ENCODE peak calls at places on chromosomes 1 and 21, in eight cellular contexts. M is transverse colon; O is GM06990; Z is fibroblast of pulmonary artery; J is astrocyte of the spinal cord; S is sigmoid colon; X is MM.1S; U is CD4-positive, alpha-beta memory T cell. E is an unnamed sample.

GRCh38 chr1:35122311-35122710 is 43.1 kb downstream of the ZMYM1 start:
- DNase-seq in M (no peak), O (no peak), Z (no peak), J (no peak), S (no peak), X (no peak), U (no peak), E (no peak)

GRCh38 chr1:225897595-225898514 is 8.9 kb upstream of the LEFTY1 start:
- DNase-seq in M (peak), O (no peak), Z (no peak), J (no peak), S (no peak), X (peak), U (peak), E (no peak)

GRCh38 chr1:234670936-234671628 is 61.1 kb upstream of the IRF2BP2 start:
- DNase-seq in M (no peak), O (no peak), Z (no peak), J (no peak), S (no peak), X (no peak), U (no peak), E (no peak)

GRCh38 chr1:156167536-156167935 is 14.2 kb downstream of the SEMA4A start:
- DNase-seq in M (no peak), O (no peak), Z (peak), J (no peak), S (no peak), X (no peak), U (no peak), E (no peak)

GRCh38 chr1:234532511-234532922 is 53.5 kb upstream of the TARBP1 start:
- DNase-seq in M (peak), O (no peak), Z (no peak), J (no peak), S (peak), X (no peak), U (no peak), E (no peak)

GRCh38 chr1:30726254-30726653 is 2.9 kb upstream of the MATN1 start:
- DNase-seq in M (no peak), O (no peak), Z (no peak), J (no peak), S (no peak), X (no peak), U (no peak), E (no peak)

GRCh38 chr21:44571844-44572782 is 1.4 kb upstream of the KRTAP10-4 start:
- DNase-seq in M (no peak), O (no peak), Z (no peak), J (no peak), S (peak), X (no peak), U (no peak), E (no peak)

GRCh38 chr1:20485527-20486456 is at the start of gene CAMK2N1:
- DNase-seq in M (peak), O (no peak), Z (peak), J (peak), S (peak), X (no peak), U (peak), E (peak)

GRCh38 chr1:230548357-230548756 is 93.9 kb upstream of the COG2 start:
- DNase-seq in M (no peak), O (no peak), Z (no peak), J (no peak), S (no peak), X (no peak), U (no peak), E (no peak)

GRCh38 chr1:213256438-213257087 is 205.5 kb downstream of the RPS6KC1 start:
- DNase-seq in M (no peak), O (no peak), Z (no peak), J (no peak), S (no peak), X (no peak), U (no peak), E (no peak)

GRCh38 chr1:31244326-31244725 is 4.6 kb upstream of the NKAIN1 start:
- DNase-seq in M (no peak), O (no peak), Z (peak), J (no peak), S (no peak), X (no peak), U (no peak), E (no peak)

GRCh38 chr1:64396817-64397216 is 73.1 kb upstream of the CACHD1 start:
- DNase-seq in M (no peak), O (no peak), Z (peak), J (no peak), S (no peak), X (no peak), U (no peak), E (no peak)

GRCh38 chr1:115495603-115496002 is 146.2 kb upstream of the VANGL1 start:
- DNase-seq in M (no peak), O (no peak), Z (peak), J (peak), S (no peak), X (no peak), U (no peak), E (no peak)

GRCh38 chr1:162857850-162858249 is 3.1 kb downstream of the CCDC190 start:
- DNase-seq in M (no peak), O (no peak), Z (peak), J (peak), S (no peak), X (no peak), U (no peak), E (no peak)

GRCh38 chr21:44085491-44086321 is 21.5 kb upstream of the PWP2 start:
- DNase-seq in M (no peak), O (no peak), Z (peak), J (no peak), S (no peak), X (no peak), U (no peak), E (peak)

GRCh38 chr1:178776553-178776952 is 51.5 kb downstream of the RALGPS2 start:
- DNase-seq in M (no peak), O (no peak), Z (no peak), J (no peak), S (no peak), X (no peak), U (no peak), E (no peak)

GRCh38 chr1:65170511-65171142 is 22.6 kb downstream of the AK4 start:
- DNase-seq in M (peak), O (no peak), Z (peak), J (peak), S (peak), X (no peak), U (no peak), E (no peak)

GRCh38 chr1:20197329-20197791 is 11.0 kb upstream of the PLA2G2C start:
- DNase-seq in M (no peak), O (no peak), Z (no peak), J (no peak), S (no peak), X (no peak), U (no peak), E (no peak)

GRCh38 chr1:92043621-92044020 is 13.8 kb downstream of the EPHX4 start:
- DNase-seq in M (no peak), O (no peak), Z (no peak), J (no peak), S (no peak), X (no peak), U (no peak), E (no peak)

GRCh38 chr1:150259758-150260669 is 2.4 kb downstream of the CA14 start:
- DNase-seq in M (peak), O (no peak), Z (no peak), J (no peak), S (peak), X (no peak), U (no peak), E (no peak)

GRCh38 chr1:202698276-202698675 is 12.0 kb downstream of the SYT2 start:
- DNase-seq in M (no peak), O (no peak), Z (no peak), J (no peak), S (no peak), X (no peak), U (no peak), E (no peak)

GRCh38 chr1:200837931-200838571 is 34.7 kb upstream of the GPR25 start:
- DNase-seq in M (no peak), O (no peak), Z (peak), J (peak), S (no peak), X (peak), U (no peak), E (no peak)

GRCh38 chr1:204507317-204508105 is 8.7 kb upstream of the MDM4 start:
- DNase-seq in M (no peak), O (peak), Z (peak), J (peak), S (no peak), X (peak), U (peak), E (no peak)

GRCh38 chr1:42040159-42040558 is 113.1 kb upstream of the GUCA2B start:
- DNase-seq in M (no peak), O (no peak), Z (no peak), J (no peak), S (no peak), X (no peak), U (no peak), E (no peak)

GRCh38 chr1:65317866-65318653 is 8.7 kb downstream of the DNAJC6 start:
- DNase-seq in M (no peak), O (no peak), Z (no peak), J (no peak), S (no peak), X (no peak), U (no peak), E (no peak)

GRCh38 chr1:228038387-228039005 is 31.7 kb downstream of the WNT3A start:
- DNase-seq in M (no peak), O (no peak), Z (no peak), J (no peak), S (peak), X (no peak), U (no peak), E (peak)

GRCh38 chr1:64135501-64136245 is 67.8 kb upstream of the UBE2U start:
- DNase-seq in M (no peak), O (no peak), Z (no peak), J (no peak), S (no peak), X (no peak), U (no peak), E (no peak)

GRCh38 chr1:168520052-168520751 is 23.6 kb downstream of the XCL2 start:
- DNase-seq in M (no peak), O (peak), Z (no peak), J (no peak), S (no peak), X (no peak), U (peak), E (no peak)

GRCh38 chr1:160681067-160681890 is 30.3 kb downstream of the CD48 start:
- DNase-seq in M (peak), O (peak), Z (peak), J (peak), S (peak), X (peak), U (peak), E (peak)

GRCh38 chr1:94209425-94209824 is 28.0 kb downstream of the ARHGAP29 start:
- DNase-seq in M (no peak), O (no peak), Z (peak), J (no peak), S (no peak), X (no peak), U (no peak), E (no peak)

GRCh38 chr1:27325286-27325685 is 3.3 kb downstream of the TMEM222 start:
- DNase-seq in M (no peak), O (no peak), Z (no peak), J (no peak), S (no peak), X (no peak), U (no peak), E (no peak)

GRCh38 chr1:195934839-195935557 is 673.2 kb downstream of the KCNT2 start:
- DNase-seq in M (no peak), O (no peak), Z (no peak), J (no peak), S (no peak), X (no peak), U (no peak), E (no peak)

GRCh38 chr1:247362074-247362597 is 30.5 kb upstream of the ZNF496 start:
- DNase-seq in M (no peak), O (no peak), Z (no peak), J (no peak), S (no peak), X (no peak), U (no peak), E (no peak)
- H3K4me3 ChIP-seq in M (no peak), O (no peak), Z (no peak), J (no peak), S (no peak), X (no peak), U (no peak), E (no peak)

DNA sequence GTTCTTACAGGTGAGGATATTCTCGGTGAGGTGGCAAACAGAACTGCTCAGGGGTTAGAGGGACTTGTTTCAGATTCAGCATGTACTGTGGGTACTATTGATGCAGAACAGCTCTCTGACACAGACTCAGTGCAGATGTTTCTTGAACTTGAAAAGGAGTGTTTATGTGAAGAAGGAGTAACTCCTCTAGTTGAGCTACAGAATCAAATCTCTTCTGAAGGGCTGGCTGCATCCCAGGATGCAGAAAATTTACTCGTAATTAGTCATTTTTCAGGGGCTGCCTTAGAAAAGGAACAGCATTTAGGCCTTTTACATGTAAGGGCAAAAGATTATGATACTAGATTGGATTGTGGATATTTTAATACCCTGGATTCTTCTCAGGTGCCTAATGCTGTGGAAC is 79.9 kb upstream of the BMP8A start:
- DNase-seq in M (no peak), O (no peak), Z (no peak), J (peak), S (no peak), X (no peak), U (no peak), E (no peak)
- H3K4me3 ChIP-seq in M (no peak), O (no peak), Z (peak), J (peak), S (peak), X (no peak), U (no peak), E (peak)

GRCh38 chr1:10031461-10031860 is 1.3 kb upstream of the UBE4B start:
- DNase-seq in M (no peak), O (no peak), Z (peak), J (peak), S (no peak), X (no peak), U (no peak), E (no peak)

GRCh38 chr1:10033359-10033845 is 644 bp downstream of the UBE4B start:
- DNase-seq in M (peak), O (no peak), Z (peak), J (peak), S (peak), X (peak), U (no peak), E (no peak)

GRCh38 chr1:10032590-10033358 is at the start of gene UBE4B:
- DNase-seq in M (peak), O (peak), Z (peak), J (peak), S (peak), X (peak), U (peak), E (peak)

GRCh38 chr1:10027027-10027426 is 5.7 kb upstream of the UBE4B start:
- DNase-seq in M (no peak), O (no peak), Z (no peak), J (no peak), S (no peak), X (no peak), U (no peak), E (no peak)

GRCh38 chr1:10032287-10032589 is 520 bp upstream of the UBE4B start:
- DNase-seq in M (no peak), O (no peak), Z (no peak), J (no peak), S (no peak), X (no peak), U (no peak), E (no peak)
- H3K4me3 ChIP-seq in M (peak), O (peak), Z (peak), J (peak), S (peak), X (peak), U (peak), E (peak)

DNA sequence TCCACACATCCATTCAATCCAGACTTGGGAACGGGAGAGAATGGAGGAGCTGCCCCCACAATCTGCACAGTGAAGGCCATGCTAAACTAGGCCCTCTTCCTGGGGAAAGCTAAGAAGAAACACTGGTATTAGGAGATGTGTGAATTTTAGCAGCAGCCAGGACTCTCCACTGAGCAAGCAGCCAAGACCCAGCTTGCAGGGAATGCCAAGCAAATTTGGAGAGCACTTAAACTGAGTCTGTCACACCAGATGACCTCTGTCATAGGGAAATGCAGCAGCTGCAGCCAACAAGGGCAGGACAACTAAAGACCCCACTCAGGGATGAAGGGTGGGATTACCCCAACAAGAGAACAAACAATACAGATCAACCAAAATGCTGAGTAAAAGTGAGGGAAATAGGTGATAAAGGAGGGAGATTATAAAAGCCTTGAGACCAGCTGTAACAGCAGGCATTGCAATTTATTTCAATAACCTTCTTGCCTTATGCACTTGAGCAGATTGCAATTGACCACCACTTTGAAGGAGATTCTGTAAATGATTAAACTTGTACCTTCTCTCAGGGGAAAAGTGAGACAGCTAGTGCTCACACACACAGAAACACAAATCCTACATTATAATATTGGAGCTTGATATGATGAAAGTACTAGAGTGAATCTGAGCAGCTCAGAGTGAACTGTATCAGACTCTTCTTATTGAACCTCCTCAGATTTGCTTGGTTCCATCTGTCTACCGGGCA is 2.5 kb upstream of the CLCA1 start:
- DNase-seq in M (no peak), O (no peak), Z (no peak), J (no peak), S (no peak), X (no peak), U (no peak), E (no peak)
- H3K4me3 ChIP-seq in M (no peak), O (no peak), Z (no peak), J (no peak), S (no peak), X (no peak), U (no peak), E (no peak)

GRCh38 chr21:46424062-46424591 is 34.6 kb upstream of the DIP2A start:
- DNase-seq in M (no peak), O (no peak), Z (no peak), J (no peak), S (no peak), X (no peak), U (no peak), E (no peak)
- H3K4me3 ChIP-seq in M (no peak), O (no peak), Z (no peak), J (no peak), S (no peak), X (no peak), U (no peak), E (no peak)

GRCh38 chr21:15742694-15743093 is 12.9 kb downstream of the USP25 start:
- DNase-seq in M (no peak), O (no peak), Z (no peak), J (no peak), S (no peak), X (no peak), U (no peak), E (no peak)
- H3K4me3 ChIP-seq in M (no peak), O (no peak), Z (no peak), J (no peak), S (no peak), X (no peak), U (no peak), E (no peak)

GRCh38 chr1:110004583-110004982 is 20.0 kb downstream of the AHCYL1 start:
- DNase-seq in M (no peak), O (no peak), Z (no peak), J (no peak), S (no peak), X (no peak), U (no peak), E (no peak)
- H3K4me3 ChIP-seq in M (peak), O (no peak), Z (peak), J (peak), S (no peak), X (no peak), U (no peak), E (no peak)

DNA sequence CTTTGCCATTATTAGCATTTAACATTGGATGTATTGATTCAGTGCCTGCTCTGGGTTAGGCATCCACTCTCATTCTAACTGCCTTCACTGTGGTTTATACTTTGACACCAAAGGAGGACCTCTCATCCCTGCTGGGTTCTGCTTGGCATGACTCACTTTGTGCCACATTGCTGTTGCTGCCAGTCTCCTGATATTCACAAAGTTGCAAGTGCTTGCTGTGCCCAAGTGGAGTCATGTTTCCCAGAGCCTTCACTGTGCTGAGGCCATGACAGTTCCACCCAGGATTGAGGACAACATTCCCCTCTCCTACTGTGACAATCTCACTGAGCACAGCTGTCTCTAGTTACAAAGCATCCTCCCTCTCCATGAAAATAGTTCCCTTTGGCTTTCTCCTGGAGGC is 519.9 kb upstream of the USP24 start:
- DNase-seq in M (no peak), O (no peak), Z (no peak), J (peak), S (no peak), X (no peak), U (no peak), E (no peak)
- H3K4me3 ChIP-seq in M (no peak), O (no peak), Z (no peak), J (no peak), S (no peak), X (no peak), U (no peak), E (no peak)

DNA sequence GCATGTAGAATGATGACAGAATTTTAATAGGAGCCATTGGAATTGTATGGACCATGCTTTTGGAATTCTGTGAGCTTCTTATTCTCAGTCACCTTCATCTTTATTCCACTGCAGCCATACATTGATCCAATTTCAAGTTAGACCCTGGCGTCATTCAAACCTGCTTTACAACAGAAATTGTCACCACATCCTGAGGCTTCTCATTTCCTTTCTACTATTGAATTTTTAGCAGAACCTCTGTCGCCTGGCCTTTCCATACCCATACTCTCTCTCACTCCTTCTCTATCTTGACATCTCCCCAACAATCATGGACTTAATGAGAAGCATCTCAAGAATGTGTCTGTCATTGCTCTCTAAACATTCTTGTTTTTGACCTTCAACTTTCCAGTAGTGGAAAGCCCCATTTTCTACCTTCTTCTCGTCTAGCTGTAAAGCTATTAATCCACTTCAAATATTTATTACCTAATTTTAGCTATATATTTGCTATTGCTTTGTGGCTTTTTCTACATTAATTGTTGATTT is 74.1 kb downstream of the CRB1 start:
- DNase-seq in M (no peak), O (no peak), Z (no peak), J (no peak), S (no peak), X (no peak), U (no peak), E (no peak)
- H3K4me3 ChIP-seq in M (no peak), O (no peak), Z (no peak), J (no peak), S (no peak), X (no peak), U (no peak), E (no peak)

DNA sequence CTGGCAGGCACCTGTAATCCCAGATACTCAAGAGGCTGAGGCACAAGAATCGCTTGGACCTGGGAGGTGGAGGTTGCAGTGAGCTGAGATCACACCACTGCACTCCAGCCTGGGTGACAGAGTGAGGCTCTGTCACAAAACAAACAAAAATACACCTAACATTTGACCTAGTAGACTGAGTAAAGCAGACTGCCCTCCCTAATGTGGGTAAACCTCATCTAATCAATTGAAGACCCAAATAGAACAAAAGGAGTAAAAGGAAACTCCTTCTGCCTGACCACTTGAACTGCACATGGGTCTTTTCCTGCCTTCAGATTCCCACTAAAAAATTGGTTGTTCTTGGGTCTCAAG is 19.0 kb upstream of the RBM15 start:
- DNase-seq in M (no peak), O (no peak), Z (no peak), J (no peak), S (no peak), X (no peak), U (no peak), E (no peak)
- H3K4me3 ChIP-seq in M (no peak), O (no peak), Z (no peak), J (no peak), S (no peak), X (no peak), U (no peak), E (no peak)